ENCODE peak calls at places on chromosomes 2 and 18, in four cellular contexts. B is neural progenitor cell, K is AG04450, A is uterus. D is an unnamed sample.

GRCh38 chr2:10434885-10435419 is 13.2 kb downstream of the ODC1 start:
- DNase-seq in B (peak; percentile 88), K (peak; percentile 34), A (peak; percentile 72), D (peak; percentile 45)

GRCh38 chr18:63440219-63440618 is 17.9 kb upstream of the VPS4B start:
- DNase-seq in A (no peak), B (no peak), K (no peak), D (no peak)

GRCh38 chr2:218887079-218887478 is 6.4 kb downstream of the WNT10A start:
- DNase-seq in K (no peak), B (no peak), A (no peak), D (no peak)

GRCh38 chr2:73283545-73284295 is 558 bp downstream of the FBXO41 start:
- DNase-seq in A (no peak), B (peak; percentile 27), K (no peak), D (no peak)

GRCh38 chr18:37709740-37710139 is 144.1 kb upstream of the CELF4 start:
- DNase-seq in B (no peak), A (no peak), K (no peak), D (no peak)

GRCh38 chr2:74233648-74234047 is 35.2 kb downstream of the MTHFD2 start:
- DNase-seq in K (no peak), A (no peak), B (no peak), D (no peak)

GRCh38 chr2:203878060-203878459 is 10.5 kb downstream of the CTLA4 start:
- DNase-seq in A (no peak), B (no peak), K (no peak), D (no peak)

GRCh38 chr2:43495727-43496126 is 100.1 kb downstream of the THADA start:
- DNase-seq in B (no peak), A (no peak), K (no peak), D (no peak)

GRCh38 chr2:191530618-191531017 is 147.3 kb upstream of the NABP1 start:
- DNase-seq in K (no peak), A (no peak), B (no peak), D (no peak)

GRCh38 chr2:109031481-109032228 is 42.6 kb upstream of the EDAR start:
- DNase-seq in K (no peak), B (peak; percentile 66), A (peak; percentile 30), D (peak; percentile 29)

GRCh38 chr2:162989507-162989906 is 150.9 kb upstream of the KCNH7 start:
- DNase-seq in K (no peak), A (no peak), B (no peak), D (no peak)

GRCh38 chr2:188199716-188200128 is 92.0 kb upstream of the GULP1 start:
- DNase-seq in K (peak; percentile 60), A (no peak), B (no peak), D (no peak)

GRCh38 chr2:74205586-74205985 is 7.2 kb downstream of the MTHFD2 start:
- DNase-seq in B (no peak), K (no peak), A (no peak), D (no peak)

GRCh38 chr18:79862562-79862961 is 64.8 kb downstream of the KCNG2 start:
- DNase-seq in B (no peak), A (no peak), K (no peak), D (no peak)

GRCh38 chr18:65762556-65762955 is 11.7 kb downstream of the CDH7 start:
- DNase-seq in K (no peak), A (no peak), B (no peak), D (no peak)

GRCh38 chr18:70261141-70261788 is 27.6 kb upstream of the SOCS6 start:
- DNase-seq in K (no peak), B (peak; percentile 20), A (no peak), D (no peak)

GRCh38 chr2:25877431-25878360 is 591 bp downstream of the ASXL2 start:
- DNase-seq in A (peak; percentile 34), K (no peak), B (peak; percentile 68), D (peak; percentile 48)

GRCh38 chr18:73653251-73653650 is 494.4 kb downstream of the FBXO15 start:
- DNase-seq in B (no peak), K (no peak), A (no peak), D (no peak)

GRCh38 chr2:134917958-134918517 is 584 bp upstream of the CCNT2 start:
- DNase-seq in B (no peak), K (no peak), A (no peak), D (peak; percentile 83)

GRCh38 chr18:26992920-26993319 is 127.4 kb upstream of the AQP4 start:
- DNase-seq in B (no peak), A (no peak), K (no peak), D (no peak)

GRCh38 chr18:47968006-47968676 is 37.7 kb upstream of the SMAD2 start:
- DNase-seq in A (no peak), B (peak; percentile 93), K (no peak), D (no peak)

GRCh38 chr2:26776195-26776594 is 9.7 kb upstream of the CENPA start:
- DNase-seq in A (no peak), B (no peak), K (no peak), D (no peak)

GRCh38 chr2:45930396-45930792 is 278.9 kb downstream of the PRKCE start:
- DNase-seq in A (no peak), K (peak; percentile 23), B (no peak), D (no peak)

GRCh38 chr2:138763971-138764370 is 16.2 kb downstream of the NXPH2 start:
- DNase-seq in K (no peak), B (no peak), A (no peak), D (no peak)

GRCh38 chr2:212994976-212995375 is 156.4 kb downstream of the IKZF2 start:
- DNase-seq in K (no peak), B (no peak), A (no peak), D (no peak)

GRCh38 chr18:26460449-26461091 is 87.8 kb downstream of the KCTD1 start:
- DNase-seq in B (no peak), K (no peak), A (no peak), D (no peak)

DNA sequence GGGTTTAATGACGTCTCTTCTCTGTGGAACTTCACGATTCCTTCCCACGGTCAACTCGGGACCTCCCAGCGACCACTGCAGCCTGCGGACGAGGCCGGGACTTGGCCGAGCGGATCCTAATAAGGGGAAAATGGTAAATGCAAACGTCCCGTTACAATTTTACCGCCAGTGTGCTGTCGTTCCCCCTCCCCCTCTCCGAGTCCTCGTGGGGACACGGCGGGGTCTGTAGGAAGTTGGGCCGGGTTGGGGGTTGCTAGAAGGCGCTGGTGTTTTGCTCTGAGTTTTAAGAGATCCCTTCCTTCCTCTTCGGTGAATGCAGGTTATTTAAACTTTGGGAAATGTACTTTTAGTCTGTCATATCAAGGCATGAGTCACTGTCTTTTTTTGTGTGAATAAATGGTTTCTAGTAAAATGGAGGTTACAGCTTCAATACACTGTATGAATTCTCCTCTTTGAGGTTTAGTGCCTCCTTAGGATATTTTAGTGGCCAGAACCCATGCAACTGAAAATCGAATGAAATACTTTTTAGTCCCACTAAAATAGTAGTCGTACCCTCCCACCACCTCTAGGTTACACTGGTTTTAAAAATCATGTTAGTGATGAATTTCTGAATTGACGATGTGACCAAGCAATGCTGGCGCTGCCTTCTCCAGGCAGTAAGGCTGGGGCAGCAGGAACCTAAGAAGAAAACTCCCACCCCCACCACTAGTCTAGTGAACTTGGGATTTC is 2.3 kb downstream of the HOXD11 start:
- DNase-seq in B (no peak), A (no peak), K (no peak), D (no peak)
- H3K27ac ChIP-seq in B (no peak overlapping the region), A (peak overlapping the region; percentile 99), K (no peak overlapping the region), D (no peak overlapping the region)

GRCh38 chr2:197008229-197008628 is 81.7 kb upstream of the PGAP1 start:
- DNase-seq in A (no peak), B (no peak), K (no peak), D (no peak)
- H3K27ac ChIP-seq in A (no peak overlapping the region), B (no peak overlapping the region), K (no peak overlapping the region), D (no peak overlapping the region)

DNA sequence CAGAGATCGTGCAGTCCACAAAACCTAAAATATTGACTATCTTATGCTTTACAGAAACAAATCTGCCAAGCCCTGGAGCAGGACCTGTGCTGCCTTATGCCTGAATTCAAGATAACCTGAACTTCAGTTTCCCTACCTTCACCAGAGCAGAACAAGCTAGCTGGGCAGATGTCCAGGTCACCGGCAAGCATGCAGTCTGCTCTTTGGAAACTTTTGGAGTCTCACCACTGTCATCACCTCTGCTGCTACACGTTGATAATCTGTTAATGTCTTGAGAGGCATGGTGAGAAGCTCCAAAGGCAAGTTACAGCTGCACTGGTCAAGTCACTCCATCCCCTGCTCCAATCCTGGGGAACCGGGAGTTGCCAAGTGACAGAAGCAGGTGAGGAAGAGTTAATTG is 354.2 kb downstream of the RBM43 start:
- DNase-seq in K (no peak), B (no peak), A (no peak), D (no peak)
- H3K27ac ChIP-seq in K (no peak overlapping the region), B (no peak overlapping the region), A (no peak overlapping the region), D (no peak overlapping the region)

GRCh38 chr2:215716971-215717370 is 281.1 kb upstream of the FN1 start:
- DNase-seq in K (no peak), B (no peak), A (no peak), D (no peak)
- H3K27ac ChIP-seq in K (no peak overlapping the region), B (no peak overlapping the region), A (peak overlapping the region; percentile 79), D (no peak overlapping the region)